ENCODE peak calls at places on chromosome 13, in eight cellular contexts. Z is tibial artery, I is heart left ventricle, G is H9, A is neural progenitor cell, W is Panc1, U is stomach, X is AG04450. N is an unnamed sample.

GRCh38 chr13:48448963-48449614 is 36.2 kb upstream of the LPAR6 start:
- DNase-seq in A (no peak), G (no peak), I (no peak), X (peak; percentile 11), W (no peak), Z (no peak), U (no peak), N (no peak)

GRCh38 chr13:32316476-32316875 is 1.2 kb downstream of the BRCA2 start:
- DNase-seq in G (no peak), I (no peak), Z (no peak), W (no peak), U (no peak), A (no peak), X (no peak), N (no peak)

GRCh38 chr13:27489456-27489855 is 39.1 kb upstream of the MTIF3 start:
- DNase-seq in X (no peak), U (no peak), Z (no peak), A (no peak), W (no peak), G (no peak), I (no peak), N (no peak)

GRCh38 chr13:26919311-26919710 is 158.7 kb upstream of the GPR12 start:
- DNase-seq in U (no peak), W (no peak), X (no peak), G (no peak), I (no peak), A (no peak), Z (no peak), N (no peak)

GRCh38 chr13:42567772-42568428 is 6.1 kb upstream of the TNFSF11 start:
- DNase-seq in A (no peak), G (no peak), U (no peak), X (no peak), Z (no peak), I (no peak), W (no peak), N (no peak)

GRCh38 chr13:80084086-80084676 is 256.7 kb downstream of the SPRY2 start:
- DNase-seq in G (no peak), U (no peak), Z (no peak), X (peak; percentile 74), I (no peak), A (no peak), W (peak; percentile 12), N (no peak)

GRCh38 chr13:36758345-36758744 is 60.7 kb upstream of the RFXAP start:
- DNase-seq in Z (no peak), X (no peak), G (no peak), U (peak; percentile 28), I (no peak), A (no peak), W (no peak), N (no peak)

GRCh38 chr13:36332986-36333385 is 13.2 kb downstream of the SPART start:
- DNase-seq in Z (no peak), W (no peak), U (no peak), G (no peak), A (no peak), X (no peak), I (no peak), N (no peak)

GRCh38 chr13:93227906-93228801 is 1.5 kb downstream of the GPC6 start:
- DNase-seq in G (peak; percentile 78), I (no peak), W (no peak), A (peak; percentile 93), Z (peak; percentile 68), X (no peak), U (peak; percentile 28), N (peak; percentile 94)

GRCh38 chr13:37485766-37486165 is 112.8 kb downstream of the POSTN start:
- DNase-seq in U (no peak), G (no peak), X (no peak), Z (no peak), I (no peak), A (no peak), W (no peak), N (no peak)

GRCh38 chr13:36766295-36766694 is 52.7 kb upstream of the RFXAP start:
- DNase-seq in I (no peak), Z (no peak), X (no peak), G (no peak), U (no peak), A (no peak), W (no peak), N (no peak)

GRCh38 chr13:50376895-50377575 is 361.8 kb downstream of the KCNRG start:
- DNase-seq in A (peak; percentile 39), U (no peak), W (no peak), I (no peak), X (no peak), G (peak; percentile 77), Z (no peak), N (peak; percentile 58)

GRCh38 chr13:97395437-97396136 is 38.4 kb upstream of the RAP2A start:
- DNase-seq in X (no peak), A (no peak), I (no peak), W (no peak), U (no peak), Z (no peak), G (no peak), N (no peak)

GRCh38 chr13:48006396-48006795 is 5.3 kb upstream of the SUCLA2 start:
- DNase-seq in A (no peak), X (no peak), U (no peak), W (no peak), I (no peak), G (no peak), Z (no peak), N (no peak)

GRCh38 chr13:20559659-20560356 is 7.1 kb upstream of the IFT88 start:
- DNase-seq in A (no peak), W (no peak), X (no peak), I (no peak), U (no peak), G (no peak), Z (no peak), N (no peak)

GRCh38 chr13:29815336-29815735 is 35.1 kb downstream of the UBL3 start:
- DNase-seq in W (no peak), Z (no peak), A (no peak), U (no peak), X (no peak), I (no peak), G (no peak), N (no peak)

GRCh38 chr13:112391747-112392146 is 15.6 kb downstream of the SPACA7 start:
- DNase-seq in G (no peak), Z (no peak), A (no peak), X (no peak), I (no peak), U (no peak), W (no peak), N (no peak)

GRCh38 chr13:49265822-49266221 is 18.1 kb downstream of the CDADC1 start:
- DNase-seq in G (no peak), Z (no peak), X (peak; percentile 10), U (no peak), A (no peak), I (no peak), W (no peak), N (peak; percentile 6)

GRCh38 chr13:84605927-84606326 is 723.7 kb upstream of the SLITRK1 start:
- DNase-seq in W (no peak), G (peak; percentile 66), X (no peak), A (no peak), Z (no peak), U (no peak), I (no peak), N (no peak)

GRCh38 chr13:91133941-91134772 is 213.3 kb upstream of the MIR17HG start:
- DNase-seq in X (peak; percentile 4), Z (peak; percentile 29), A (peak; percentile 60), G (peak; percentile 53), U (peak; percentile 42), W (peak; percentile 27), I (no peak), N (peak; percentile 72)

GRCh38 chr13:20159646-20160345 is 1.1 kb downstream of the GJA3 start:
- DNase-seq in X (no peak), U (no peak), A (peak; percentile 51), Z (no peak), G (no peak), W (peak; percentile 18), I (no peak), N (no peak)

GRCh38 chr13:73399347-73400216 is 340.8 kb downstream of the KLF5 start:
- DNase-seq in W (no peak), G (no peak), Z (no peak), U (peak; percentile 68), I (no peak), X (no peak), A (no peak), N (no peak)

GRCh38 chr13:28575200-28575599 is 80.3 kb upstream of the FLT1 start:
- DNase-seq in A (no peak), G (no peak), X (no peak), I (no peak), Z (no peak), W (no peak), U (no peak), N (no peak)

GRCh38 chr13:107799001-107799400 is 416.3 kb downstream of the LIG4 start:
- DNase-seq in A (no peak), I (no peak), W (no peak), G (no peak), U (no peak), X (no peak), Z (no peak), N (peak; percentile 43)

GRCh38 chr13:109198585-109198984 is 569.2 kb downstream of the MYO16 start:
- DNase-seq in X (no peak), A (no peak), Z (no peak), W (no peak), U (no peak), G (no peak), I (no peak), N (no peak)

GRCh38 chr13:112240076-112240475 is 136.1 kb upstream of the SPACA7 start:
- DNase-seq in Z (no peak), U (peak; percentile 11), G (no peak), A (no peak), W (no peak), X (no peak), I (no peak), N (peak; percentile 3)

GRCh38 chr13:49579501-49579900 is 5.9 kb downstream of the RCBTB1 start:
- DNase-seq in A (no peak), W (no peak), X (no peak), Z (no peak), I (no peak), U (no peak), G (no peak), N (no peak)

GRCh38 chr13:40776681-40777165 is 5.7 kb upstream of the MRPS31 start:
- DNase-seq in I (no peak), Z (no peak), W (no peak), X (no peak), U (no peak), G (no peak), A (no peak), N (no peak)
- H3K27ac ChIP-seq in I (no peak overlapping the region), Z (no peak overlapping the region), W (no peak overlapping the region), X (no peak overlapping the region), U (peak overlapping the region; percentile 62), G (no peak overlapping the region), A (no peak overlapping the region), N (no peak overlapping the region)

GRCh38 chr13:99087130-99087953 is 109.5 kb upstream of the DOCK9 start:
- DNase-seq in G (peak; percentile 97), A (peak; percentile 94), X (peak; percentile 32), W (peak; percentile 30), U (peak; percentile 93), Z (peak; percentile 84), I (peak; percentile 95), N (peak; percentile 99)
- TF ChIP-seq CTCF in G (peak; percentile 49), A (peak; percentile 40), X (no peak), W (no peak), U (no peak), Z (peak; percentile 22), I (peak; percentile 16), N (peak; percentile 45)

GRCh38 chr13:34943675-34944634 is 1.9 kb downstream of the NBEA start:
- DNase-seq in A (no peak), W (no peak), Z (no peak), U (no peak), X (no peak), I (no peak), G (no peak), N (no peak)
- H3K27me3 ChIP-seq in A (no peaks in the 10 kb centered on the region), W (no peaks in the 10 kb centered on the region), Z (no peaks in the 10 kb centered on the region), U (no peaks in the 10 kb centered on the region), X (peaks cover 18% of the 10 kb centered on the region), I (no peaks in the 10 kb centered on the region), G (no peaks in the 10 kb centered on the region), N (no peaks in the 10 kb centered on the region)

GRCh38 chr13:33612641-33613638 is 205.0 kb upstream of the RFC3 start:
- DNase-seq in U (no peak), X (no peak), W (no peak), I (no peak), A (no peak), Z (no peak), G (no peak), N (no peak)
- H3K27ac ChIP-seq in U (no peak overlapping the region), X (peak overlapping the region; percentile 2), W (no peak overlapping the region), I (peak overlapping the region; percentile 94), A (no peak overlapping the region), Z (peak overlapping the region; percentile 82), G (no peak overlapping the region), N (no peak overlapping the region)